ENCODE peak calls at places on chromosomes 16 and 17, in seven cellular contexts. One of them, this sample, is unnamed.

GRCh38 chr17:69500911-69501429 is 86.5 kb downstream of the MAP2K6 start:
- DNase-seq in ovary: no peak
- DNase-seq in fibroblast of lung: peak
- DNase-seq in AG04450: no peak
- DNase-seq in hepatocyte: no peak
- DNase-seq in breast epithelium: no peak
- DNase-seq in cardiac muscle cell: no peak
- DNase-seq in this sample: no peak

GRCh38 chr17:70168979-70169706 is at the start of gene KCNJ2:
- DNase-seq in ovary: peak
- DNase-seq in fibroblast of lung: peak
- DNase-seq in AG04450: no peak
- DNase-seq in hepatocyte: peak
- DNase-seq in breast epithelium: peak
- DNase-seq in cardiac muscle cell: peak
- DNase-seq in this sample: peak

GRCh38 chr17:45092932-45093430 is 31.9 kb downstream of the NMT1 start:
- DNase-seq in ovary: peak
- DNase-seq in fibroblast of lung: peak
- DNase-seq in AG04450: peak
- DNase-seq in hepatocyte: peak
- DNase-seq in breast epithelium: peak
- DNase-seq in cardiac muscle cell: peak
- DNase-seq in this sample: peak

GRCh38 chr17:75440738-75441448 is 15.5 kb upstream of the TMEM94 start:
- DNase-seq in ovary: no peak
- DNase-seq in fibroblast of lung: no peak
- DNase-seq in AG04450: no peak
- DNase-seq in hepatocyte: no peak
- DNase-seq in breast epithelium: no peak
- DNase-seq in cardiac muscle cell: peak
- DNase-seq in this sample: no peak

GRCh38 chr16:11630230-11631056 is 37.8 kb upstream of the SNN start:
- DNase-seq in ovary: no peak
- DNase-seq in fibroblast of lung: no peak
- DNase-seq in AG04450: no peak
- DNase-seq in hepatocyte: no peak
- DNase-seq in breast epithelium: peak
- DNase-seq in cardiac muscle cell: no peak
- DNase-seq in this sample: no peak

GRCh38 chr16:88637797-88638196 is 575 bp upstream of the IL17C start:
- DNase-seq in ovary: no peak
- DNase-seq in fibroblast of lung: no peak
- DNase-seq in AG04450: no peak
- DNase-seq in hepatocyte: no peak
- DNase-seq in breast epithelium: no peak
- DNase-seq in cardiac muscle cell: no peak
- DNase-seq in this sample: no peak

GRCh38 chr17:18185391-18185790 is 1.8 kb downstream of the ALKBH5 start:
- DNase-seq in ovary: no peak
- DNase-seq in fibroblast of lung: peak
- DNase-seq in AG04450: no peak
- DNase-seq in hepatocyte: no peak
- DNase-seq in breast epithelium: no peak
- DNase-seq in cardiac muscle cell: peak
- DNase-seq in this sample: no peak

GRCh38 chr17:9231449-9232154 is 210.3 kb downstream of the NTN1 start:
- DNase-seq in ovary: no peak
- DNase-seq in fibroblast of lung: no peak
- DNase-seq in AG04450: no peak
- DNase-seq in hepatocyte: no peak
- DNase-seq in breast epithelium: no peak
- DNase-seq in cardiac muscle cell: no peak
- DNase-seq in this sample: no peak

GRCh38 chr16:324451-325334 is 27.8 kb downstream of the AXIN1 start:
- DNase-seq in ovary: no peak
- DNase-seq in fibroblast of lung: no peak
- DNase-seq in AG04450: no peak
- DNase-seq in hepatocyte: peak
- DNase-seq in breast epithelium: no peak
- DNase-seq in cardiac muscle cell: no peak
- DNase-seq in this sample: no peak

GRCh38 chr16:23504076-23504452 is 6.2 kb downstream of the GGA2 start:
- DNase-seq in ovary: no peak
- DNase-seq in fibroblast of lung: peak
- DNase-seq in AG04450: no peak
- DNase-seq in hepatocyte: peak
- DNase-seq in breast epithelium: peak
- DNase-seq in cardiac muscle cell: peak
- DNase-seq in this sample: peak

GRCh38 chr17:8056232-8056975 is 17.5 kb downstream of the ALOX15B start:
- DNase-seq in ovary: no peak
- DNase-seq in fibroblast of lung: peak
- DNase-seq in AG04450: peak
- DNase-seq in hepatocyte: peak
- DNase-seq in breast epithelium: no peak
- DNase-seq in cardiac muscle cell: peak
- DNase-seq in this sample: no peak

GRCh38 chr17:16479264-16479663 is 12.7 kb downstream of the LRRC75A start:
- DNase-seq in ovary: no peak
- DNase-seq in fibroblast of lung: no peak
- DNase-seq in AG04450: no peak
- DNase-seq in hepatocyte: no peak
- DNase-seq in breast epithelium: no peak
- DNase-seq in cardiac muscle cell: no peak
- DNase-seq in this sample: no peak

GRCh38 chr16:23081675-23082119 is 67.6 kb downstream of the USP31 start:
- DNase-seq in ovary: no peak
- DNase-seq in fibroblast of lung: no peak
- DNase-seq in AG04450: no peak
- DNase-seq in hepatocyte: peak
- DNase-seq in breast epithelium: no peak
- DNase-seq in cardiac muscle cell: peak
- DNase-seq in this sample: peak

GRCh38 chr16:15810411-15810810 is 46.4 kb downstream of the MYH11 start:
- DNase-seq in ovary: no peak
- DNase-seq in fibroblast of lung: no peak
- DNase-seq in AG04450: no peak
- DNase-seq in hepatocyte: no peak
- DNase-seq in breast epithelium: peak
- DNase-seq in cardiac muscle cell: no peak
- DNase-seq in this sample: no peak

GRCh38 chr16:88924834-88925539 is 52.0 kb downstream of the CBFA2T3 start:
- DNase-seq in ovary: no peak
- DNase-seq in fibroblast of lung: peak
- DNase-seq in AG04450: peak
- DNase-seq in hepatocyte: peak
- DNase-seq in breast epithelium: no peak
- DNase-seq in cardiac muscle cell: peak
- DNase-seq in this sample: peak

GRCh38 chr17:76474238-76474637 is 6.8 kb downstream of the AANAT start:
- DNase-seq in ovary: no peak
- DNase-seq in fibroblast of lung: no peak
- DNase-seq in AG04450: no peak
- DNase-seq in hepatocyte: no peak
- DNase-seq in breast epithelium: no peak
- DNase-seq in cardiac muscle cell: no peak
- DNase-seq in this sample: no peak

GRCh38 chr16:89581861-89582563 is 6.5 kb downstream of the CPNE7 start:
- DNase-seq in ovary: no peak
- DNase-seq in fibroblast of lung: peak
- DNase-seq in AG04450: no peak
- DNase-seq in hepatocyte: peak
- DNase-seq in breast epithelium: peak
- DNase-seq in cardiac muscle cell: peak
- DNase-seq in this sample: no peak

GRCh38 chr16:13630292-13630850 is 289.6 kb upstream of the ERCC4 start:
- DNase-seq in ovary: no peak
- DNase-seq in fibroblast of lung: no peak
- DNase-seq in AG04450: no peak
- DNase-seq in hepatocyte: no peak
- DNase-seq in breast epithelium: no peak
- DNase-seq in cardiac muscle cell: no peak
- DNase-seq in this sample: no peak

GRCh38 chr17:39818282-39819000 is 45.7 kb downstream of the IKZF3 start:
- DNase-seq in ovary: no peak
- DNase-seq in fibroblast of lung: no peak
- DNase-seq in AG04450: no peak
- DNase-seq in hepatocyte: no peak
- DNase-seq in breast epithelium: no peak
- DNase-seq in cardiac muscle cell: no peak
- DNase-seq in this sample: no peak

GRCh38 chr17:28901866-28902818 is 737 bp downstream of the DHRS13 start:
- DNase-seq in ovary: peak
- DNase-seq in fibroblast of lung: peak
- DNase-seq in AG04450: no peak
- DNase-seq in hepatocyte: peak
- DNase-seq in breast epithelium: no peak
- DNase-seq in cardiac muscle cell: peak
- DNase-seq in this sample: peak

GRCh38 chr16:85444879-85445778 is 168.0 kb upstream of the GSE1 start:
- DNase-seq in ovary: no peak
- DNase-seq in fibroblast of lung: no peak
- DNase-seq in AG04450: no peak
- DNase-seq in hepatocyte: no peak
- DNase-seq in breast epithelium: no peak
- DNase-seq in cardiac muscle cell: no peak
- DNase-seq in this sample: no peak
- TF ChIP-seq CTCF in ovary: no peak
- TF ChIP-seq CTCF in fibroblast of lung: no peak
- TF ChIP-seq CTCF in AG04450: no peak
- TF ChIP-seq CTCF in hepatocyte: no peak
- TF ChIP-seq CTCF in breast epithelium: no peak
- TF ChIP-seq CTCF in cardiac muscle cell: no peak
- TF ChIP-seq CTCF in this sample: no peak

GRCh38 chr16:30937692-30938091 is 11.2 kb upstream of the ORAI3 start:
- DNase-seq in ovary: no peak
- DNase-seq in fibroblast of lung: no peak
- DNase-seq in AG04450: no peak
- DNase-seq in hepatocyte: no peak
- DNase-seq in breast epithelium: no peak
- DNase-seq in cardiac muscle cell: no peak
- DNase-seq in this sample: no peak
- H3K27ac ChIP-seq in ovary: no peak
- H3K27ac ChIP-seq in fibroblast of lung: no peak
- H3K27ac ChIP-seq in AG04450: no peak
- H3K27ac ChIP-seq in hepatocyte: no peak
- H3K27ac ChIP-seq in breast epithelium: no peak
- H3K27ac ChIP-seq in cardiac muscle cell: no peak
- H3K27ac ChIP-seq in this sample: peak

DNA sequence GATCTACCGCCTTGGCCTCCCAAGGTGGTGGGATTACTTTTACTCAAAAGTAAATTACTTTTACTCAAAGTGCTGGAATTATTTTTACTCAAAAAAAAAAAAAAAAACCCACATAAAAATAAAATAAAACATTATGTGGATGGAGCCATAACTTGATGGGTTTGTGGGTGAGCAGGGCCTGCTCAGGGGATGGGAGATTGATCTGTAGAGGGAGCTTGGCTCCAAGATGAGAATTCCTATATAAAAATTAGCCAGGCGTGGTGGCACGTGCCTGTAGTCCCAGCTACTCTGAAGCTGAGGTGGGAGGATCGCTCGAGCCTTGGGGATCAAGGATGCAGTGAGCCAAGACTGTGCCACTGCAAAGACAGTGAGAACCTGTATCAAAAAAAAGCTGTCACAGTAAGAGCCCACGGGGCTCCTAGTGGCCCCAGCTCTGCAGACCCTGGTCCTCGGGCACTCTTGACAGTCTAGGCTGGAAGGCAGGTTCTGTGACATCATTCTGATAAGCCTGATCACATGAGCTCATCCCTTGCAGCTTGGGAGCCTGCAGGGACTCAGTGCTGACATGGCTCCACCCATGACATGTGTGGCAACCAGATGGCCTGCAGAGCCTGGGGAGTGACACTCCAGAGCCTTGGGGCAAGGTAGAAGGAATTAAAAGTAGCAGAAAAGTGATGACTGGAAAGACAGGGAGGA is 42.5 kb downstream of the ST3GAL2 start:
- DNase-seq in ovary: no peak
- DNase-seq in fibroblast of lung: peak
- DNase-seq in AG04450: no peak
- DNase-seq in hepatocyte: peak
- DNase-seq in breast epithelium: no peak
- DNase-seq in cardiac muscle cell: no peak
- DNase-seq in this sample: no peak
- TF ChIP-seq CTCF in ovary: no peak
- TF ChIP-seq CTCF in fibroblast of lung: no peak
- TF ChIP-seq CTCF in AG04450: no peak
- TF ChIP-seq CTCF in hepatocyte: no peak
- TF ChIP-seq CTCF in breast epithelium: no peak
- TF ChIP-seq CTCF in cardiac muscle cell: no peak
- TF ChIP-seq CTCF in this sample: no peak

GRCh38 chr17:15289285-15290185 is 24.4 kb upstream of the PMP22 start:
- DNase-seq in ovary: no peak
- DNase-seq in fibroblast of lung: peak
- DNase-seq in AG04450: no peak
- DNase-seq in hepatocyte: peak
- DNase-seq in breast epithelium: no peak
- DNase-seq in cardiac muscle cell: peak
- DNase-seq in this sample: peak
- H3K27ac ChIP-seq in ovary: no peak
- H3K27ac ChIP-seq in fibroblast of lung: no peak
- H3K27ac ChIP-seq in AG04450: peak
- H3K27ac ChIP-seq in hepatocyte: peak
- H3K27ac ChIP-seq in breast epithelium: no peak
- H3K27ac ChIP-seq in cardiac muscle cell: no peak
- H3K27ac ChIP-seq in this sample: no peak

This sample was measured in RWPE1.